ENCODE peak calls at places on chromosome 14, in nine cellular contexts. B, S, D, H, J, G, Q, O and L are unnamed samples.

GRCh38 chr14:100106260-100106659 is 41.0 kb downstream of the EVL start:
- DNase-seq in B (peak; percentile 48), S (no peak), D (no peak), H (no peak), J (no peak), G (no peak), Q (no peak), O (no peak), L (no peak)

GRCh38 chr14:34655959-34656358 is 26.0 kb upstream of the SNX6 start:
- DNase-seq in B (no peak), S (no peak), D (no peak), H (no peak), J (no peak), G (no peak), Q (no peak), O (no peak), L (no peak)

GRCh38 chr14:38469156-38469555 is 213.3 kb upstream of the CLEC14A start:
- DNase-seq in B (no peak), S (no peak), D (peak; percentile 83), H (no peak), J (no peak), G (no peak), Q (no peak), O (no peak), L (no peak)

GRCh38 chr14:68104518-68104917 is 284.9 kb downstream of the RAD51B start:
- DNase-seq in B (no peak), S (no peak), D (peak; percentile 79), H (no peak), J (no peak), G (no peak), Q (no peak), O (no peak), L (peak; percentile 93)

GRCh38 chr14:32038876-32039275 is 38.2 kb upstream of the ARHGAP5 start:
- DNase-seq in B (no peak), S (no peak), D (no peak), H (peak; percentile 57), J (no peak), G (no peak), Q (peak; percentile 27), O (peak; percentile 68), L (no peak)

GRCh38 chr14:39175445-39176262 is 600 bp downstream of the PNN start:
- DNase-seq in B (peak; percentile 36), S (no peak), D (peak; percentile 46), H (no peak), J (no peak), G (peak; percentile 63), Q (peak; percentile 33), O (peak; percentile 93), L (peak; percentile 67)

GRCh38 chr14:77141592-77142288 is at the start of gene ZDHHC22:
- DNase-seq in B (no peak), S (no peak), D (peak; percentile 30), H (no peak), J (no peak), G (no peak), Q (no peak), O (peak; percentile 90), L (peak; percentile 74)

GRCh38 chr14:21066882-21067502 is 3.1 kb upstream of the ARHGEF40 start:
- DNase-seq in B (no peak), S (no peak), D (peak; percentile 43), H (peak; percentile 11), J (peak; percentile 57), G (no peak), Q (peak; percentile 43), O (no peak), L (peak; percentile 61)

GRCh38 chr14:100102156-100102785 is 37.0 kb downstream of the EVL start:
- DNase-seq in B (no peak), S (no peak), D (no peak), H (no peak), J (no peak), G (no peak), Q (no peak), O (no peak), L (peak; percentile 43)

GRCh38 chr14:99287269-99287942 is 15.4 kb upstream of the BCL11B start:
- DNase-seq in B (no peak), S (no peak), D (no peak), H (no peak), J (no peak), G (no peak), Q (no peak), O (no peak), L (no peak)

GRCh38 chr14:48111151-48111550 is 435.7 kb upstream of the MDGA2 start:
- DNase-seq in B (no peak), S (no peak), D (no peak), H (no peak), J (no peak), G (no peak), Q (no peak), O (no peak), L (no peak)

GRCh38 chr14:85958069-85958468 is 428.1 kb downstream of the FLRT2 start:
- DNase-seq in B (no peak), S (no peak), D (no peak), H (no peak), J (no peak), G (no peak), Q (no peak), O (no peak), L (peak; percentile 16)

GRCh38 chr14:64296561-64296960 is 2.4 kb upstream of the ESR2 start:
- DNase-seq in B (no peak), S (no peak), D (peak; percentile 54), H (no peak), J (no peak), G (no peak), Q (peak; percentile 56), O (no peak), L (no peak)

GRCh38 chr14:87874676-87875075 is 118.3 kb downstream of the GALC start:
- DNase-seq in B (no peak), S (no peak), D (peak; percentile 22), H (no peak), J (no peak), G (no peak), Q (no peak), O (no peak), L (no peak)

GRCh38 chr14:53048631-53049030 is 97.8 kb upstream of the FERMT2 start:
- DNase-seq in B (no peak), S (no peak), D (peak; percentile 36), H (no peak), J (no peak), G (no peak), Q (no peak), O (no peak), L (no peak)

GRCh38 chr14:93150227-93151206 is 34.2 kb downstream of the MOAP1 start:
- DNase-seq in B (no peak), S (no peak), D (no peak), H (no peak), J (peak; percentile 32), G (no peak), Q (peak; percentile 16), O (peak; percentile 21), L (no peak)

GRCh38 chr14:74469548-74470518 is 23.3 kb downstream of the NPC2 start:
- DNase-seq in B (no peak), S (no peak), D (no peak), H (no peak), J (no peak), G (no peak), Q (no peak), O (no peak), L (peak; percentile 35)

GRCh38 chr14:68349900-68350323 is 443.0 kb downstream of the ZFP36L1 start:
- DNase-seq in B (no peak), S (no peak), D (peak; percentile 59), H (peak; percentile 62), J (peak; percentile 77), G (no peak), Q (no peak), O (peak; percentile 29), L (no peak)

GRCh38 chr14:28751467-28752058 is 15.0 kb upstream of the FOXG1 start:
- DNase-seq in B (no peak), S (no peak), D (peak; percentile 71), H (peak; percentile 86), J (no peak), G (peak; percentile 62), Q (peak; percentile 81), O (peak; percentile 82), L (peak; percentile 83)

GRCh38 chr14:68633131-68633991 is 159.5 kb downstream of the ZFP36L1 start:
- DNase-seq in B (no peak), S (no peak), D (peak; percentile 59), H (no peak), J (no peak), G (no peak), Q (no peak), O (no peak), L (no peak)

GRCh38 chr14:69693823-69694729 is 72.9 kb upstream of the SRSF5 start:
- DNase-seq in B (no peak), S (no peak), D (peak; percentile 17), H (peak; percentile 9), J (peak; percentile 35), G (no peak), Q (no peak), O (peak; percentile 26), L (peak; percentile 8)

GRCh38 chr14:64465208-64465821 is at the start of gene AKAP5:
- DNase-seq in B (peak; percentile 41), S (peak; percentile 51), D (peak; percentile 80), H (peak; percentile 65), J (peak; percentile 73), G (peak; percentile 92), Q (peak; percentile 53), O (peak; percentile 79), L (peak; percentile 85)